ENCODE peak calls at places on chromosome 20, in eight cellular contexts. One of them, this sample, is unnamed.

GRCh38 chr20:23874747-23875146 is 4.8 kb downstream of the CST5 start:
- DNase-seq in uterus: no peak
- DNase-seq in OCI-LY7: peak; percentile 55
- DNase-seq in SK-N-SH: no peak
- DNase-seq in iPS DF 6.9: no peak
- DNase-seq in CD4-positive, CD25-positive, alpha-beta regulatory T cell: no peak
- DNase-seq in adrenal gland: no peak
- DNase-seq in sigmoid colon: no peak
- DNase-seq in this sample: no peak

GRCh38 chr20:4973330-4974097 is 27.8 kb downstream of the SLC23A2 start:
- DNase-seq in CD4-positive, CD25-positive, alpha-beta regulatory T cell: no peak
- DNase-seq in adrenal gland: peak; percentile 95
- DNase-seq in uterus: peak; percentile 48
- DNase-seq in SK-N-SH: no peak
- DNase-seq in iPS DF 6.9: no peak
- DNase-seq in OCI-LY7: peak; percentile 39
- DNase-seq in sigmoid colon: peak; percentile 66
- DNase-seq in this sample: no peak

GRCh38 chr20:51529758-51530157 is 12.8 kb downstream of the NFATC2 start:
- DNase-seq in adrenal gland: no peak
- DNase-seq in SK-N-SH: no peak
- DNase-seq in uterus: no peak
- DNase-seq in iPS DF 6.9: no peak
- DNase-seq in CD4-positive, CD25-positive, alpha-beta regulatory T cell: peak; percentile 47
- DNase-seq in sigmoid colon: no peak
- DNase-seq in OCI-LY7: peak; percentile 35
- DNase-seq in this sample: no peak

GRCh38 chr20:46709459-46710148 is at the start of gene SLC2A10:
- DNase-seq in iPS DF 6.9: no peak
- DNase-seq in sigmoid colon: peak; percentile 85
- DNase-seq in SK-N-SH: peak; percentile 87
- DNase-seq in CD4-positive, CD25-positive, alpha-beta regulatory T cell: no peak
- DNase-seq in adrenal gland: peak; percentile 40
- DNase-seq in uterus: peak; percentile 54
- DNase-seq in OCI-LY7: no peak
- DNase-seq in this sample: peak; percentile 82

GRCh38 chr20:16528078-16528477 is 45.2 kb downstream of the KIF16B start:
- DNase-seq in iPS DF 6.9: no peak
- DNase-seq in adrenal gland: peak; percentile 88
- DNase-seq in CD4-positive, CD25-positive, alpha-beta regulatory T cell: no peak
- DNase-seq in OCI-LY7: no peak
- DNase-seq in sigmoid colon: no peak
- DNase-seq in SK-N-SH: no peak
- DNase-seq in uterus: peak; percentile 60
- DNase-seq in this sample: peak; percentile 82

GRCh38 chr20:36085686-36086267 is 68.8 kb upstream of the EPB41L1 start:
- DNase-seq in adrenal gland: peak; percentile 47
- DNase-seq in SK-N-SH: no peak
- DNase-seq in sigmoid colon: no peak
- DNase-seq in iPS DF 6.9: no peak
- DNase-seq in CD4-positive, CD25-positive, alpha-beta regulatory T cell: no peak
- DNase-seq in OCI-LY7: no peak
- DNase-seq in uterus: no peak
- DNase-seq in this sample: peak; percentile 99

GRCh38 chr20:51542033-51542893 is at the start of gene NFATC2:
- DNase-seq in OCI-LY7: peak; percentile 80
- DNase-seq in iPS DF 6.9: no peak
- DNase-seq in uterus: no peak
- DNase-seq in CD4-positive, CD25-positive, alpha-beta regulatory T cell: peak; percentile 44
- DNase-seq in SK-N-SH: peak; percentile 90
- DNase-seq in adrenal gland: peak; percentile 21
- DNase-seq in sigmoid colon: no peak
- DNase-seq in this sample: no peak

GRCh38 chr20:57774951-57775350 is 65.1 kb upstream of the PMEPA1 start:
- DNase-seq in adrenal gland: no peak
- DNase-seq in OCI-LY7: no peak
- DNase-seq in CD4-positive, CD25-positive, alpha-beta regulatory T cell: no peak
- DNase-seq in iPS DF 6.9: no peak
- DNase-seq in sigmoid colon: peak; percentile 46
- DNase-seq in SK-N-SH: no peak
- DNase-seq in uterus: no peak
- DNase-seq in this sample: peak; percentile 74

GRCh38 chr20:1946762-1947534 is 46.9 kb downstream of the PDYN start:
- DNase-seq in adrenal gland: no peak
- DNase-seq in CD4-positive, CD25-positive, alpha-beta regulatory T cell: no peak
- DNase-seq in OCI-LY7: no peak
- DNase-seq in iPS DF 6.9: peak; percentile 88
- DNase-seq in sigmoid colon: peak; percentile 76
- DNase-seq in SK-N-SH: no peak
- DNase-seq in uterus: peak; percentile 46
- DNase-seq in this sample: peak; percentile 48

GRCh38 chr20:37502654-37503053 is 18.4 kb upstream of the NNAT start:
- DNase-seq in sigmoid colon: peak; percentile 27
- DNase-seq in iPS DF 6.9: no peak
- DNase-seq in OCI-LY7: no peak
- DNase-seq in SK-N-SH: no peak
- DNase-seq in uterus: no peak
- DNase-seq in CD4-positive, CD25-positive, alpha-beta regulatory T cell: no peak
- DNase-seq in adrenal gland: no peak
- DNase-seq in this sample: no peak
- H3K9me3 ChIP-seq in sigmoid colon: no peaks in the 10 kb centered on the region
- H3K9me3 ChIP-seq in iPS DF 6.9: no peaks in the 10 kb centered on the region
- H3K9me3 ChIP-seq in OCI-LY7: no peaks in the 10 kb centered on the region
- H3K9me3 ChIP-seq in SK-N-SH: no peaks in the 10 kb centered on the region
- H3K9me3 ChIP-seq in uterus: no peaks in the 10 kb centered on the region
- H3K9me3 ChIP-seq in CD4-positive, CD25-positive, alpha-beta regulatory T cell: no peaks in the 10 kb centered on the region
- H3K9me3 ChIP-seq in adrenal gland: no peaks in the 10 kb centered on the region
- H3K9me3 ChIP-seq in this sample: no peaks in the 10 kb centered on the region

GRCh38 chr20:44356353-44356723 is 839 bp downstream of the HNF4A start:
- DNase-seq in iPS DF 6.9: no peak
- DNase-seq in CD4-positive, CD25-positive, alpha-beta regulatory T cell: no peak
- DNase-seq in OCI-LY7: no peak
- DNase-seq in sigmoid colon: no peak
- DNase-seq in SK-N-SH: no peak
- DNase-seq in uterus: no peak
- DNase-seq in adrenal gland: no peak
- DNase-seq in this sample: no peak

GRCh38 chr20:44357555-44358130 is 2.1 kb downstream of the HNF4A start:
- DNase-seq in SK-N-SH: no peak
- DNase-seq in sigmoid colon: no peak
- DNase-seq in uterus: no peak
- DNase-seq in CD4-positive, CD25-positive, alpha-beta regulatory T cell: no peak
- DNase-seq in iPS DF 6.9: no peak
- DNase-seq in OCI-LY7: no peak
- DNase-seq in adrenal gland: peak; percentile 43
- DNase-seq in this sample: no peak

GRCh38 chr20:44357020-44357419 is 1.5 kb downstream of the HNF4A start:
- DNase-seq in iPS DF 6.9: no peak
- DNase-seq in SK-N-SH: no peak
- DNase-seq in CD4-positive, CD25-positive, alpha-beta regulatory T cell: no peak
- DNase-seq in adrenal gland: peak; percentile 39
- DNase-seq in uterus: no peak
- DNase-seq in sigmoid colon: no peak
- DNase-seq in OCI-LY7: no peak
- DNase-seq in this sample: no peak

GRCh38 chr20:44355503-44356352 is at the start of gene HNF4A:
- DNase-seq in iPS DF 6.9: no peak
- DNase-seq in OCI-LY7: no peak
- DNase-seq in CD4-positive, CD25-positive, alpha-beta regulatory T cell: no peak
- DNase-seq in SK-N-SH: no peak
- DNase-seq in sigmoid colon: no peak
- DNase-seq in adrenal gland: no peak
- DNase-seq in uterus: no peak
- DNase-seq in this sample: no peak

GRCh38 chr20:44354979-44355502 is 458 bp upstream of the HNF4A start:
- DNase-seq in OCI-LY7: no peak
- DNase-seq in sigmoid colon: no peak
- DNase-seq in uterus: no peak
- DNase-seq in CD4-positive, CD25-positive, alpha-beta regulatory T cell: no peak
- DNase-seq in SK-N-SH: no peak
- DNase-seq in adrenal gland: no peak
- DNase-seq in iPS DF 6.9: no peak
- DNase-seq in this sample: no peak
- H3K4me3 ChIP-seq in OCI-LY7: no peak overlapping the region
- H3K4me3 ChIP-seq in sigmoid colon: no peak overlapping the region
- H3K4me3 ChIP-seq in uterus: no peak overlapping the region
- H3K4me3 ChIP-seq in CD4-positive, CD25-positive, alpha-beta regulatory T cell: no peak overlapping the region
- H3K4me3 ChIP-seq in SK-N-SH: no peak overlapping the region
- H3K4me3 ChIP-seq in adrenal gland: no peak overlapping the region
- H3K4me3 ChIP-seq in iPS DF 6.9: no peak overlapping the region
- H3K4me3 ChIP-seq in this sample: no peak overlapping the region

GRCh38 chr20:31430568-31431095 is 9.8 kb upstream of the DEFB123 start:
- DNase-seq in OCI-LY7: no peak
- DNase-seq in CD4-positive, CD25-positive, alpha-beta regulatory T cell: no peak
- DNase-seq in sigmoid colon: no peak
- DNase-seq in adrenal gland: no peak
- DNase-seq in iPS DF 6.9: no peak
- DNase-seq in uterus: no peak
- DNase-seq in SK-N-SH: no peak
- DNase-seq in this sample: no peak
- H3K9me3 ChIP-seq in OCI-LY7: no peaks in the 10 kb centered on the region
- H3K9me3 ChIP-seq in CD4-positive, CD25-positive, alpha-beta regulatory T cell: no peaks in the 10 kb centered on the region
- H3K9me3 ChIP-seq in sigmoid colon: no peaks in the 10 kb centered on the region
- H3K9me3 ChIP-seq in adrenal gland: no peaks in the 10 kb centered on the region
- H3K9me3 ChIP-seq in iPS DF 6.9: no peaks in the 10 kb centered on the region
- H3K9me3 ChIP-seq in uterus: no peaks in the 10 kb centered on the region
- H3K9me3 ChIP-seq in SK-N-SH: no peaks in the 10 kb centered on the region
- H3K9me3 ChIP-seq in this sample: peaks cover 5% of the 10 kb centered on the region

GRCh38 chr20:3071266-3071609 is 182 bp upstream of the OXT start:
- DNase-seq in SK-N-SH: no peak
- DNase-seq in CD4-positive, CD25-positive, alpha-beta regulatory T cell: no peak
- DNase-seq in sigmoid colon: no peak
- DNase-seq in iPS DF 6.9: no peak
- DNase-seq in OCI-LY7: no peak
- DNase-seq in uterus: no peak
- DNase-seq in adrenal gland: no peak
- DNase-seq in this sample: no peak
- H3K4me3 ChIP-seq in SK-N-SH: no peak overlapping the region
- H3K4me3 ChIP-seq in CD4-positive, CD25-positive, alpha-beta regulatory T cell: no peak overlapping the region
- H3K4me3 ChIP-seq in sigmoid colon: peak overlapping the region; percentile 53
- H3K4me3 ChIP-seq in iPS DF 6.9: peak overlapping the region; percentile 38
- H3K4me3 ChIP-seq in OCI-LY7: no peak overlapping the region
- H3K4me3 ChIP-seq in uterus: peak overlapping the region; percentile 32
- H3K4me3 ChIP-seq in adrenal gland: no peak overlapping the region
- H3K4me3 ChIP-seq in this sample: no peak overlapping the region

GRCh38 chr20:56018750-56019149 is 13.4 kb upstream of the CBLN4 start:
- DNase-seq in OCI-LY7: no peak
- DNase-seq in adrenal gland: no peak
- DNase-seq in CD4-positive, CD25-positive, alpha-beta regulatory T cell: no peak
- DNase-seq in uterus: no peak
- DNase-seq in sigmoid colon: no peak
- DNase-seq in SK-N-SH: no peak
- DNase-seq in iPS DF 6.9: no peak
- DNase-seq in this sample: no peak

GRCh38 chr20:56018194-56018593 is 12.9 kb upstream of the CBLN4 start:
- DNase-seq in OCI-LY7: no peak
- DNase-seq in sigmoid colon: no peak
- DNase-seq in adrenal gland: no peak
- DNase-seq in iPS DF 6.9: no peak
- DNase-seq in CD4-positive, CD25-positive, alpha-beta regulatory T cell: no peak
- DNase-seq in SK-N-SH: no peak
- DNase-seq in uterus: no peak
- DNase-seq in this sample: no peak

GRCh38 chr20:56014998-56015397 is 9.7 kb upstream of the CBLN4 start:
- DNase-seq in iPS DF 6.9: no peak
- DNase-seq in uterus: no peak
- DNase-seq in adrenal gland: no peak
- DNase-seq in CD4-positive, CD25-positive, alpha-beta regulatory T cell: no peak
- DNase-seq in sigmoid colon: no peak
- DNase-seq in SK-N-SH: no peak
- DNase-seq in OCI-LY7: no peak
- DNase-seq in this sample: no peak

DNA sequence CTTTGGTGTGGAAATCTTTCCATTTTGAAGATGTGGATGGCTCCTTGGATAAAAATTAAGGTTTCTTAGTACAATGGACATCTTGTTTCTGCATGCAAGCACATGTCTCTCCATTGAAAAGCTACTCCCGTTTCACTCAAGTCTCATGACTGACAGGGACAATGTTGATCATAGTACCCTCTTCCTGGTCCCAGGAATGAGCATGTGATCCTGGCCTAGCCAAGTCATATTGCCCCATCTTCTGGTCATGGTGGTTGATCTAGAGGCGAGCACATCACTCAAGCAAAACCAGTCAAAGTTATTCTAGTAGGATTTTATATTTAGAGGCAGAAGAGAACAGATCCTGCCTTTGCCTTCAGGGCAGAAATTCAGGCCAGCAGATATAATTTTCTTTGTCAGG is 12.2 kb upstream of the CBLN4 start:
- DNase-seq in OCI-LY7: no peak
- DNase-seq in iPS DF 6.9: no peak
- DNase-seq in sigmoid colon: no peak
- DNase-seq in SK-N-SH: no peak
- DNase-seq in uterus: no peak
- DNase-seq in CD4-positive, CD25-positive, alpha-beta regulatory T cell: no peak
- DNase-seq in adrenal gland: no peak
- DNase-seq in this sample: no peak
- H3K9me3 ChIP-seq in OCI-LY7: no peaks in the 10 kb centered on the region
- H3K9me3 ChIP-seq in iPS DF 6.9: peaks cover 6% of the 10 kb centered on the region
- H3K9me3 ChIP-seq in sigmoid colon: no peaks in the 10 kb centered on the region
- H3K9me3 ChIP-seq in SK-N-SH: no peaks in the 10 kb centered on the region
- H3K9me3 ChIP-seq in uterus: no peaks in the 10 kb centered on the region
- H3K9me3 ChIP-seq in CD4-positive, CD25-positive, alpha-beta regulatory T cell: peaks cover 5% of the 10 kb centered on the region
- H3K9me3 ChIP-seq in adrenal gland: no peaks in the 10 kb centered on the region
- H3K9me3 ChIP-seq in this sample: peaks cover 2% of the 10 kb centered on the region

DNA sequence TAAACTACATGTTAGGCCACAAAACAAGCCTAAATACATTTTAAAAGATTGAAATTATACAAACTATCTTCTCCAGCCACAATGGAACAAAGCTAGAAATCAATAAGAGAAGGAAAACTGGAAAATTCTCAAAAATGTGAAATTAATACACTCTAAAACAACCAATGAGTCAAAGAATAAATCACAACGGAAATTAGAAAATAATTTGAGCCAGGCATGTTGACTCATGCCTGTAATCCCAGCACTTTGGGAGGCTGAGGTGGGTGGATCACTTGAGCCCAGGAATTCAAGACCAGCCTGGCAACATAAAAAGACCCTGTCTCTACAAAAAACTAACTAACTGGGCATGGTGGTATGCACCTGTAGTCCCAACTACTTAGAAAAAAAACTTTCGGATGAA is 6.3 kb upstream of the WFDC13 start:
- DNase-seq in sigmoid colon: no peak
- DNase-seq in adrenal gland: no peak
- DNase-seq in iPS DF 6.9: no peak
- DNase-seq in OCI-LY7: no peak
- DNase-seq in SK-N-SH: no peak
- DNase-seq in CD4-positive, CD25-positive, alpha-beta regulatory T cell: no peak
- DNase-seq in uterus: no peak
- DNase-seq in this sample: no peak
- H3K4me3 ChIP-seq in sigmoid colon: no peak overlapping the region
- H3K4me3 ChIP-seq in adrenal gland: no peak overlapping the region
- H3K4me3 ChIP-seq in iPS DF 6.9: no peak overlapping the region
- H3K4me3 ChIP-seq in OCI-LY7: no peak overlapping the region
- H3K4me3 ChIP-seq in SK-N-SH: no peak overlapping the region
- H3K4me3 ChIP-seq in CD4-positive, CD25-positive, alpha-beta regulatory T cell: no peak overlapping the region
- H3K4me3 ChIP-seq in uterus: no peak overlapping the region
- H3K4me3 ChIP-seq in this sample: no peak overlapping the region

This sample was measured in RWPE2.